ENCODE peak calls at places on chromosome 11, in five cellular contexts. One of them, this sample, is unnamed.

GRCh38 chr11:72668645-72669347 is 5.4 kb downstream of the PDE2A start:
- DNase-seq in HepG2: no peak
- DNase-seq in GM12878: peak; percentile 94
- DNase-seq in A549: no peak
- DNase-seq in K562: no peak
- DNase-seq in this sample: no peak

GRCh38 chr11:20070459-20070858 is 89.8 kb downstream of the DBX1 start:
- DNase-seq in A549: peak; percentile 40
- DNase-seq in HepG2: peak; percentile 15
- DNase-seq in K562: no peak
- DNase-seq in GM12878: no peak
- DNase-seq in this sample: peak; percentile 74

GRCh38 chr11:125481531-125481930 is 14.5 kb downstream of the FEZ1 start:
- DNase-seq in K562: no peak
- DNase-seq in GM12878: no peak
- DNase-seq in A549: no peak
- DNase-seq in HepG2: no peak
- DNase-seq in this sample: no peak

GRCh38 chr11:1742371-1742770 is 8.0 kb downstream of the IFITM10 start:
- DNase-seq in A549: no peak
- DNase-seq in HepG2: no peak
- DNase-seq in GM12878: no peak
- DNase-seq in K562: no peak
- DNase-seq in this sample: no peak

GRCh38 chr11:92384807-92385206 is 160.2 kb downstream of the FAT3 start:
- DNase-seq in A549: no peak
- DNase-seq in GM12878: no peak
- DNase-seq in K562: no peak
- DNase-seq in HepG2: no peak
- DNase-seq in this sample: no peak

GRCh38 chr11:82686211-82686610 is 47.5 kb downstream of the FAM181B start:
- DNase-seq in K562: no peak
- DNase-seq in GM12878: no peak
- DNase-seq in A549: no peak
- DNase-seq in HepG2: no peak
- DNase-seq in this sample: no peak

GRCh38 chr11:31817621-31818493 is 6.7 kb upstream of the PAX6 start:
- DNase-seq in GM12878: no peak
- DNase-seq in A549: no peak
- DNase-seq in K562: no peak
- DNase-seq in HepG2: no peak
- DNase-seq in this sample: no peak

GRCh38 chr11:61028135-61028729 is 56.8 kb downstream of the CD6 start:
- DNase-seq in GM12878: peak; percentile 76
- DNase-seq in K562: no peak
- DNase-seq in HepG2: no peak
- DNase-seq in A549: no peak
- DNase-seq in this sample: no peak

GRCh38 chr11:92707173-92707619 is 262.3 kb upstream of the MTNR1B start:
- DNase-seq in A549: no peak
- DNase-seq in GM12878: no peak
- DNase-seq in K562: no peak
- DNase-seq in HepG2: no peak
- DNase-seq in this sample: no peak

GRCh38 chr11:36249271-36249670 is 40.0 kb downstream of the COMMD9 start:
- DNase-seq in K562: no peak
- DNase-seq in GM12878: no peak
- DNase-seq in HepG2: no peak
- DNase-seq in A549: no peak
- DNase-seq in this sample: peak; percentile 91

GRCh38 chr11:113446938-113447337 is 28.3 kb downstream of the DRD2 start:
- DNase-seq in HepG2: no peak
- DNase-seq in K562: no peak
- DNase-seq in GM12878: no peak
- DNase-seq in A549: no peak
- DNase-seq in this sample: no peak

GRCh38 chr11:68914761-68915160 is 11.1 kb downstream of the IGHMBP2 start:
- DNase-seq in K562: no peak
- DNase-seq in HepG2: no peak
- DNase-seq in GM12878: no peak
- DNase-seq in A549: no peak
- DNase-seq in this sample: no peak

GRCh38 chr11:13868710-13869403 is 93.7 kb upstream of the SPON1 start:
- DNase-seq in K562: no peak
- DNase-seq in A549: no peak
- DNase-seq in GM12878: no peak
- DNase-seq in HepG2: no peak
- DNase-seq in this sample: no peak

GRCh38 chr11:110295487-110296225 is 758 bp downstream of the RDX start:
- DNase-seq in GM12878: peak; percentile 21
- DNase-seq in K562: peak; percentile 40
- DNase-seq in A549: peak; percentile 65
- DNase-seq in HepG2: no peak
- DNase-seq in this sample: peak; percentile 40

GRCh38 chr11:100739636-100740035 is 52.5 kb downstream of the ARHGAP42 start:
- DNase-seq in HepG2: peak; percentile 40
- DNase-seq in A549: peak; percentile 72
- DNase-seq in GM12878: no peak
- DNase-seq in K562: no peak
- DNase-seq in this sample: peak; percentile 90

GRCh38 chr11:66015094-66015881 is 3.5 kb downstream of the CST6 start:
- DNase-seq in HepG2: no peak
- DNase-seq in GM12878: no peak
- DNase-seq in A549: no peak
- DNase-seq in K562: no peak
- DNase-seq in this sample: no peak

GRCh38 chr11:133072858-133073582 is 459.3 kb downstream of the OPCML start:
- DNase-seq in GM12878: no peak
- DNase-seq in HepG2: no peak
- DNase-seq in K562: no peak
- DNase-seq in A549: no peak
- DNase-seq in this sample: no peak

GRCh38 chr11:120877746-120878365 is 146.0 kb upstream of the TBCEL start:
- DNase-seq in GM12878: no peak
- DNase-seq in A549: no peak
- DNase-seq in HepG2: no peak
- DNase-seq in K562: no peak
- DNase-seq in this sample: no peak

GRCh38 chr11:64186205-64187165 is 514 bp downstream of the STIP1 start:
- DNase-seq in A549: no peak
- DNase-seq in K562: no peak
- DNase-seq in GM12878: no peak
- DNase-seq in HepG2: no peak
- DNase-seq in this sample: peak; percentile 2

GRCh38 chr11:57426439-57426753 is 525 bp downstream of the SLC43A3 start:
- DNase-seq in K562: no peak
- DNase-seq in GM12878: no peak
- DNase-seq in A549: no peak
- DNase-seq in HepG2: no peak
- DNase-seq in this sample: no peak

GRCh38 chr11:31826530-31827438 is 15.7 kb upstream of the PAX6 start:
- DNase-seq in GM12878: no peak
- DNase-seq in K562: no peak
- DNase-seq in A549: no peak
- DNase-seq in HepG2: no peak
- DNase-seq in this sample: no peak

GRCh38 chr11:6635082-6635932 is 16.1 kb upstream of the TPP1 start:
- DNase-seq in K562: no peak
- DNase-seq in HepG2: peak; percentile 40
- DNase-seq in GM12878: no peak
- DNase-seq in A549: no peak
- DNase-seq in this sample: peak; percentile 87

GRCh38 chr11:363948-364761 is 5.1 kb upstream of the B4GALNT4 start:
- DNase-seq in HepG2: peak; percentile 62
- DNase-seq in A549: peak; percentile 64
- DNase-seq in GM12878: no peak
- DNase-seq in K562: no peak
- DNase-seq in this sample: no peak

DNA sequence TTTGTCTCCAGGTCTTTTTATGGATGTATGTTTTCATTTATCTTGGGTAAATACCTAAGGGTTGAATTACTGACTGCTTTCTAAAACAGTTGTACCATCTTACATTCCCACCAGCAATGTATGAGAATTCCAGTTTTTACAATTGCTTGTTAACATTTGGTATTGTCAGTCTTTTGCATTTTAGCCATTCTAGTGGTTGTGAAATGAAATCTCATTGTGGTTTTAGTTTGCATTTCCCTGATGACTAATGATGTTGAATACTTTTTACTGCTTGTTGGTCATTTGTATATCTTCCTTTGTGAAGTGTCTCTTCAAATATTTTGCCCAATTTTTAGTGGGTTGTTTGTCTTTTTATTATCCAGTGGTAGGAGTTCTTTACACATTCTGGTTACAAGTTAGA is 92.8 kb downstream of the ARFGAP2 start:
- DNase-seq in K562: no peak
- DNase-seq in GM12878: peak; percentile 13
- DNase-seq in HepG2: no peak
- DNase-seq in A549: peak; percentile 13
- DNase-seq in this sample: peak; percentile 81
- TF ChIP-seq CEBPB in K562: peak; percentile 31
- TF ChIP-seq CEBPB in GM12878: no peak
- TF ChIP-seq CEBPB in HepG2: no peak
- TF ChIP-seq CEBPB in A549: no peak
- TF ChIP-seq CEBPB in this sample: peak; percentile 87

GRCh38 chr11:71387784-71388636 is 60.2 kb downstream of the DHCR7 start:
- DNase-seq in A549: no peak
- DNase-seq in GM12878: no peak
- DNase-seq in K562: no peak
- DNase-seq in HepG2: no peak
- DNase-seq in this sample: no peak
- TF ChIP-seq RFX5 in A549: no peak
- TF ChIP-seq RFX5 in GM12878: no peak
- TF ChIP-seq RFX5 in K562: no peak
- TF ChIP-seq RFX5 in HepG2: no peak
- TF ChIP-seq RFX5 in this sample: no peak

DNA sequence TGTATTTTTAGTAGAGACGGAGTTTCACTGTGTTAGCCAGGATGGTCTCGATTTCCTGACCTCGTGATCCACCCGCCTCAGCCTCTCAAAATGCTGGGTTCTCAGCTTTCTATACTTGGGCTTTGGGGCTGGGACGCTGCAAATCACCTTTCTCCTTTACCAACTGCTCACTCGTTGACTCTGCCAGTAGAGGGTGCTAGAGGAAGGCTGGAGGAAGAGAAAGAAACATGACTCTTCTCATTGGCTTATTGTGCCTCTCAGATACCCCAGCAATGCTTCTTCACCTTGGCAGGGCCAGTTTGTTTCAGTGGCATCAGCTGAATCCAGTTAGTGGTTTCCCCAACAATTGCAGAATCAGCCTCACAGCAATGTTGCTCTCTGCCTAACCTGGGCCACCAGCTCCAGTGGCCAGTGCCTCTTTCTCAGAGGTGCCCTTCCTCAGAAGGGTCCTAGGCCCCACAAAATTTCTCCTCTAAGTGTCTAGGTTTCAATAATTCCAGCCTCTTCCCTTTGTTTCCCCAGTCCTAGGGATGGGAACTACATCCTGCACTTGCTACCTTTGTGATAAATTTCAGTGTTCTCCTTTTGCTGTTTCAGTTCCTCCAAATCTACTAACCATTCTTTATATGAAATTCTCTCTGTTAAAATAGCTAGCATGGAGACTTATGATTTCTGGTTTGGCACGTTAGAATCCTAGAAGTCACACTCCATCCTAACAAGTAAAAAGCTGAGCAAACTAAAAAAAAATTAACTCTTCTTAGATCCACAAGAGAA is 71.5 kb upstream of the VSTM5 start:
- DNase-seq in K562: peak; percentile 53
- DNase-seq in A549: peak; percentile 51
- DNase-seq in HepG2: peak; percentile 56
- DNase-seq in GM12878: peak; percentile 4
- DNase-seq in this sample: peak; percentile 72
- TF ChIP-seq CEBPB in K562: no peak
- TF ChIP-seq CEBPB in A549: no peak
- TF ChIP-seq CEBPB in HepG2: no peak
- TF ChIP-seq CEBPB in GM12878: no peak
- TF ChIP-seq CEBPB in this sample: no peak

GRCh38 chr11:76606102-76606793 is 64.3 kb downstream of the LRRC32 start:
- DNase-seq in A549: no peak
- DNase-seq in HepG2: no peak
- DNase-seq in K562: no peak
- DNase-seq in GM12878: no peak
- DNase-seq in this sample: no peak
- TF ChIP-seq RFX5 in A549: no peak
- TF ChIP-seq RFX5 in HepG2: no peak
- TF ChIP-seq RFX5 in K562: no peak
- TF ChIP-seq RFX5 in GM12878: no peak
- TF ChIP-seq RFX5 in this sample: no peak

DNA sequence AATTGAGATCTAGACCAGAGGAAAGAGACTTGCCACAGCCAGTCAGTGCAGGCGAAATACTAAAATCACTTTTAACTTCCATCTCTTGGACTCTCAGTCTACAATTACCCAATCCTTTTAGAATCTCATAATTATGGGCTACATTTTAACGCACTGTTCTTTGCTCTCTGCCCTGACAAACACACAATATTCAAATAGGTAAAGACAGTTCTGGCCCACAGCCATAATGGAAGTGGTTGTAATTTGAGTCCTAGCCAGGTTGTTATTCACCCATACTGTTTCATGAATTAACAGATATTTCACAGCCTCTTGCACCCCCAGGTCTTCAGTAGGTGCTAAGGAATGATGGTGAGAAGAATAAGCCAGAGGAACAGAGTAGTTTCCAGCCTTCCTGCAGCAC is 830 bp downstream of the C11orf97 start:
- DNase-seq in A549: no peak
- DNase-seq in GM12878: no peak
- DNase-seq in HepG2: peak; percentile 72
- DNase-seq in K562: no peak
- DNase-seq in this sample: no peak
- TF ChIP-seq CEBPB in A549: no peak
- TF ChIP-seq CEBPB in GM12878: no peak
- TF ChIP-seq CEBPB in HepG2: no peak
- TF ChIP-seq CEBPB in K562: no peak
- TF ChIP-seq CEBPB in this sample: no peak

DNA sequence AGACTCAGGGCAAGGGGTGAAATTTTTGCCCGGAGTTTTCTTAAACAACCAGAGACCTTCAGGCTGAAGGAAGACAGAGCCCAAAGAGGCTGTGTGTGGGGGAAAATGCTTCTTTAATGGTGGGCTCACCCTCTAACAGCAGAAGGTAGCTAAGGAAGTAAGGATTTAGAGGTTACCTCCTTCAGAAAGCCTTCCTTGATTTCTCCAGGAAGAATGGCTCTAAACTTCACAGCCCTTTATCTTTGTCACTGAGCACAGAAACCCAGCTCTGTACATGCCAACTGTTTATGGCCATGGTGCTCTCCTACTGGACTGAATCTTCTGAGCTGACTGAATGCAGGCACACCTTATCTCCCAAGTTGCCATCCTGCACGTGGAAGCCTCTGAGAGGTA is 196.0 kb downstream of the TENM4 start:
- DNase-seq in GM12878: no peak
- DNase-seq in A549: no peak
- DNase-seq in HepG2: no peak
- DNase-seq in K562: no peak
- DNase-seq in this sample: no peak
- TF ChIP-seq RFX5 in GM12878: no peak
- TF ChIP-seq RFX5 in A549: no peak
- TF ChIP-seq RFX5 in HepG2: no peak
- TF ChIP-seq RFX5 in K562: no peak
- TF ChIP-seq RFX5 in this sample: no peak